ENCODE peak calls at places on chromosomes 4 and X, in seven cellular contexts. Z, P, V, L, X, N and S are unnamed samples.

GRCh38 chrX:53223955-53224859 is 800 bp downstream of the KDM5C start:
- DNase-seq in Z (peak; percentile 43), P (no peak), V (peak; percentile 10), L (no peak), X (peak; percentile 83), N (no peak), S (no peak)

GRCh38 chr4:18695733-18696527 is 674.4 kb upstream of the LCORL start:
- DNase-seq in Z (no peak), P (no peak), V (no peak), L (no peak), X (no peak), N (no peak), S (no peak)

GRCh38 chr4:127856485-127857447 is 23.9 kb upstream of the PLK4 start:
- DNase-seq in Z (peak; percentile 93), P (no peak), V (peak; percentile 55), L (no peak), X (peak; percentile 95), N (no peak), S (peak; percentile 80)

GRCh38 chrX:138982350-138982749 is 270.8 kb upstream of the FGF13 start:
- DNase-seq in Z (no peak), P (no peak), V (no peak), L (no peak), X (no peak), N (no peak), S (no peak)

GRCh38 chr4:15656038-15656470 is 897 bp upstream of the FBXL5 start:
- DNase-seq in Z (no peak), P (no peak), V (no peak), L (no peak), X (peak; percentile 12), N (no peak), S (no peak)

GRCh38 chr4:109816082-109816442 is 500 bp downstream of the GAR1 start:
- DNase-seq in Z (no peak), P (no peak), V (no peak), L (no peak), X (no peak), N (no peak), S (no peak)

GRCh38 chrX:72031118-72031517 is 100.6 kb downstream of the RTL5 start:
- DNase-seq in Z (no peak), P (no peak), V (no peak), L (no peak), X (no peak), N (no peak), S (no peak)

GRCh38 chrX:12791253-12792228 is at the start of gene PRPS2:
- DNase-seq in Z (peak; percentile 25), P (peak; percentile 82), V (no peak), L (peak; percentile 3), X (peak; percentile 18), N (peak; percentile 59), S (no peak)

GRCh38 chr4:183364025-183364424 is 41.8 kb upstream of the CLDN24 start:
- DNase-seq in Z (no peak), P (no peak), V (no peak), L (no peak), X (no peak), N (no peak), S (no peak)

GRCh38 chr4:94957030-94957429 is 199.3 kb downstream of the BMPR1B start:
- DNase-seq in Z (no peak), P (no peak), V (no peak), L (no peak), X (no peak), N (no peak), S (no peak)

GRCh38 chrX:103624111-103624510 is 4.7 kb upstream of the TCEAL1 start:
- DNase-seq in Z (no peak), P (no peak), V (no peak), L (no peak), X (no peak), N (no peak), S (no peak)

GRCh38 chrX:47543496-47543895 is 17.5 kb upstream of the ARAF start:
- DNase-seq in Z (no peak), P (no peak), V (no peak), L (no peak), X (no peak), N (no peak), S (no peak)

GRCh38 chrX:47539860-47540259 is 21.1 kb upstream of the ARAF start:
- DNase-seq in Z (no peak), P (no peak), V (no peak), L (no peak), X (peak; percentile 23), N (no peak), S (no peak)

GRCh38 chrX:47540754-47541538 is 20.1 kb upstream of the ARAF start:
- DNase-seq in Z (peak; percentile 88), P (peak; percentile 79), V (peak; percentile 76), L (peak; percentile 19), X (peak; percentile 85), N (peak; percentile 86), S (peak; percentile 59)
- TF ChIP-seq CTCF in Z (peak; percentile 62), P (peak; percentile 69), V (peak; percentile 63), L (peak; percentile 49), X (peak; percentile 58), N (peak; percentile 57), S (peak; percentile 37)

DNA sequence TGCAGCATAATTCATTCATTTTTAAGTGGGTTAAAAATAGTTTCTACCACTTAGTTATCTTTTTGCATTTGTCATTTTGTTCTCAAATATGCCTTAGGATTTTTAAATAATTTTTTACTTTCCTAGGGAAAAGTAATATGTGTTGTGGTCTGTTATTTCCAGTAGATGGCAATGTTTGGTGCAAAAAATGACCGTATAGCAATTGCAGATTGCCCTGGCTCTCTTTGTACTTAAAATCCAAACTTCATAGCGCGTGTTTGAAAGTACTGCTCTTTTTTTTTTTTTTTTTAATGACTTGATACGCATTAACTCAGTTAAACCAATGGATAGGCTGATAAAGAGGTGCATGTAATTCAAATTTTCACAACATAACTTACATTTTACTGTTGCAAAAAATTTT is 74.4 kb upstream of the RBMX start:
- DNase-seq in Z (peak; percentile 39), P (no peak), V (no peak), L (no peak), X (peak; percentile 12), N (no peak), S (no peak)
- TF ChIP-seq CTCF in Z (peak; percentile 60), P (peak; percentile 53), V (peak; percentile 52), L (no peak), X (peak; percentile 35), N (peak; percentile 43), S (peak; percentile 3)

DNA sequence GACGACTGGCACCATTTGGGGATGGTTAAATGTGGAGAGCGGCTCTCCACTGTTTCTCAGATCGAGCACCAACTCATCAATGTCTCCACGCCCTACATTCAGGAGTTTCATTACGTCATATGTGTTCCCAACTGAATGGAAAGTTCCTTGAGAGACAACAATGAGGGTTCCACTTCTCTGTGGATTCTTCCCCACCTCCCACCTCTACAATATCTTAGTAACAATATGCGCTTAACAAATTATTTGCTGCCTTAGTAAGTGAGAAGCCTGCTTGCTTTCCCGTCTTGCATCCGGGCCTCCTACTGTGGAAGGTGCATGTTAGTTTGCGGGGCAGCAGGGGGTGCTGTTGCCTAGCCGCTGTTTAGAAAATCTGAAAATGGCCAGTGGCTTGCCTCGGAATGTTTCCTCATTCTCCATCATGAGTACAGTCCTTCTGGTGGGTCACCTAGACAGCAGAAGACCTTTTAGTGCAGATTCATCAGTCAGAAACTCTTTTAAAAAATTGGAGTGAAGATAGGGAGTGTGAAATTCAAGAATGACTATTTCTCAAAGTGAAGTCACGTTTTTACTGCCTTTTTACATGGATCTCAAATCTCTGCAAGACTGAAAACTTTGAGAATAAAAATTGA is 55.7 kb downstream of the PHOX2B start:
- DNase-seq in Z (peak; percentile 46), P (no peak), V (peak; percentile 18), L (no peak), X (peak; percentile 22), N (no peak), S (peak; percentile 5)
- TF ChIP-seq CTCF in Z (peak; percentile 90), P (peak; percentile 86), V (peak; percentile 97), L (peak; percentile 63), X (peak; percentile 87), N (peak; percentile 76), S (peak; percentile 83)

GRCh38 chr4:68904786-68905185 is 46.8 kb downstream of the UGT2A3 start:
- DNase-seq in Z (no peak), P (no peak), V (no peak), L (no peak), X (no peak), N (no peak), S (no peak)
- TF ChIP-seq CTCF in Z (no peak), P (peak; percentile 40), V (peak; percentile 33), L (no peak), X (no peak), N (no peak), S (no peak)